ENCODE peak calls at places on chromosomes 13 and 19, in six cellular contexts. K is CD4-positive, CD25-positive, alpha-beta regulatory T cell; E is substantia nigra; W is AG09309; M is NCI-H1105; G is SK-N-SH. Z is an unnamed sample.

GRCh38 chr19:50239916-50240585 is 36.6 kb downstream of the MYH14 start:
- DNase-seq in K (no peak), E (no peak), W (no peak), M (no peak), G (no peak), Z (peak; percentile 20)

GRCh38 chr13:94362411-94362909 is 117.0 kb downstream of the DCT start:
- DNase-seq in K (peak; percentile 80), E (no peak), W (peak; percentile 70), M (peak; percentile 46), G (peak; percentile 81), Z (peak; percentile 96)

GRCh38 chr13:43285891-43286602 is 262.7 kb downstream of the DNAJC15 start:
- DNase-seq in K (no peak), E (no peak), W (no peak), M (no peak), G (no peak), Z (peak; percentile 96)

GRCh38 chr13:72186730-72187422 is 319.9 kb upstream of the DACH1 start:
- DNase-seq in K (no peak), E (no peak), W (no peak), M (no peak), G (no peak), Z (no peak)

GRCh38 chr13:80556291-80556690 is 215.4 kb upstream of the SPRY2 start:
- DNase-seq in K (no peak), E (no peak), W (no peak), M (no peak), G (no peak), Z (no peak)

GRCh38 chr19:5907216-5907615 is 2.5 kb downstream of the VMAC start:
- DNase-seq in K (no peak), E (no peak), W (no peak), M (no peak), G (no peak), Z (no peak)

GRCh38 chr13:36370108-36370429 is 23.9 kb upstream of the SPART start:
- DNase-seq in K (no peak), E (peak; percentile 24), W (no peak), M (no peak), G (no peak), Z (no peak)

GRCh38 chr13:78660130-78660857 is 1.3 kb upstream of the OBI1 start:
- DNase-seq in K (peak; percentile 28), E (no peak), W (no peak), M (no peak), G (peak; percentile 47), Z (no peak)

GRCh38 chr19:55460670-55461258 is 678 bp downstream of the ISOC2 start:
- DNase-seq in K (peak; percentile 42), E (no peak), W (peak; percentile 52), M (no peak), G (peak; percentile 92), Z (peak; percentile 86)

GRCh38 chr13:49777746-49778614 is 14.5 kb downstream of the KPNA3 start:
- DNase-seq in K (no peak), E (no peak), W (no peak), M (no peak), G (no peak), Z (no peak)

GRCh38 chr13:35356572-35356971 is 119.9 kb downstream of the MAB21L1 start:
- DNase-seq in K (peak; percentile 6), E (no peak), W (no peak), M (no peak), G (no peak), Z (no peak)

GRCh38 chr13:75800545-75800944 is 164.4 kb downstream of the LMO7 start:
- DNase-seq in K (no peak), E (no peak), W (no peak), M (no peak), G (no peak), Z (no peak)

GRCh38 chr13:114282143-114282685 is 813 bp downstream of the UPF3A start:
- DNase-seq in K (peak; percentile 88), E (peak; percentile 16), W (no peak), M (peak; percentile 56), G (peak; percentile 78), Z (peak; percentile 88)

GRCh38 chr13:25179810-25180437 is 7.8 kb upstream of the AMER2 start:
- DNase-seq in K (no peak), E (no peak), W (no peak), M (no peak), G (no peak), Z (no peak)

GRCh38 chr19:18437481-18438330 is at the start of gene ISYNA1:
- DNase-seq in K (no peak), E (no peak), W (no peak), M (peak; percentile 78), G (peak; percentile 94), Z (peak; percentile 82)

GRCh38 chr19:43765109-43765876 is 10.5 kb upstream of the SMG9 start:
- DNase-seq in K (peak; percentile 90), E (no peak), W (peak; percentile 90), M (no peak), G (no peak), Z (no peak)

GRCh38 chr19:18053571-18054219 is 33.0 kb downstream of the IL12RB1 start:
- DNase-seq in K (peak; percentile 23), E (no peak), W (no peak), M (no peak), G (no peak), Z (no peak)